ENCODE peak calls at places on chromosomes 6 and 20, in ten cellular contexts. Z is fibroblast of the aortic adventitia, V is mucosa of descending colon, G is cardiac fibroblast, J is lower leg skin, F is body of pancreas, I is ovary, Y is tibial nerve, L is fibroblast of lung, O is ascending aorta. D is an unnamed sample.

GRCh38 chr6:2967936-2968335 is 3.4 kb downstream of the SERPINB6 start:
- DNase-seq in V (no peak), G (no peak), Z (no peak), J (peak), I (no peak), Y (no peak), O (no peak), F (no peak), L (no peak), D (no peak)

GRCh38 chr20:63835031-63835858 is 4.2 kb upstream of the ZBTB46 start:
- DNase-seq in Z (peak), G (peak), F (peak), Y (peak), J (peak), O (peak), V (peak), I (peak), L (peak), D (peak)

GRCh38 chr6:149438855-149439254 is 38.8 kb downstream of the SUMO4 start:
- DNase-seq in I (no peak), F (no peak), L (no peak), O (no peak), V (no peak), Y (no peak), G (no peak), Z (no peak), J (no peak), D (no peak)

GRCh38 chr6:122998403-122998965 is 2.4 kb downstream of the CLVS2 start:
- DNase-seq in G (no peak), I (no peak), J (no peak), F (no peak), V (no peak), L (no peak), O (no peak), Y (no peak), Z (no peak), D (no peak)

GRCh38 chr6:139449611-139450000 is 75.2 kb upstream of the CITED2 start:
- DNase-seq in Z (peak), J (no peak), F (no peak), Y (no peak), O (no peak), V (no peak), I (no peak), G (peak), L (peak), D (peak)

GRCh38 chr6:142605922-142606321 is 304.1 kb downstream of the ADGRG6 start:
- DNase-seq in F (no peak), L (peak), I (no peak), Y (no peak), G (peak), V (no peak), O (no peak), J (no peak), Z (peak), D (peak)

GRCh38 chr6:4660377-4661321 is 115.6 kb upstream of the CDYL start:
- DNase-seq in F (no peak), L (no peak), I (no peak), J (peak), V (no peak), Y (no peak), O (no peak), G (no peak), Z (no peak), D (no peak)

GRCh38 chr6:116393430-116393829 is 22.7 kb downstream of the DSE start:
- DNase-seq in J (no peak), I (no peak), O (no peak), G (no peak), V (no peak), L (no peak), F (no peak), Y (no peak), Z (no peak), D (no peak)

GRCh38 chr20:54619181-54619580 is 143.8 kb downstream of the DOK5 start:
- DNase-seq in O (no peak), G (no peak), Y (no peak), Z (no peak), V (no peak), I (no peak), L (no peak), J (no peak), F (no peak), D (peak)

GRCh38 chr6:154213782-154214181 is 142.8 kb downstream of the IPCEF1 start:
- DNase-seq in Z (no peak), Y (no peak), G (no peak), I (no peak), V (no peak), O (no peak), L (no peak), J (no peak), F (no peak), D (no peak)

GRCh38 chr6:146281963-146282362 is 253.1 kb downstream of the GRM1 start:
- DNase-seq in O (no peak), Y (no peak), Z (no peak), J (no peak), L (no peak), V (no peak), G (no peak), I (no peak), F (no peak), D (no peak)

GRCh38 chr6:166862978-166863530 is 93.3 kb downstream of the RNASET2 start:
- DNase-seq in Z (no peak), O (no peak), I (no peak), J (no peak), V (no peak), L (no peak), G (no peak), Y (no peak), F (no peak), D (no peak)

GRCh38 chr6:100461273-100461919 is 3.3 kb downstream of the SIM1 start:
- DNase-seq in F (no peak), Y (no peak), I (no peak), L (no peak), O (no peak), G (no peak), V (no peak), Z (no peak), J (no peak), D (no peak)

GRCh38 chr6:113858067-113858604 is 991 bp downstream of the MARCKS start:
- DNase-seq in L (peak), O (peak), Z (peak), I (peak), J (peak), V (peak), G (peak), Y (peak), F (peak), D (peak)

GRCh38 chr6:139060332-139060731 is 31.8 kb downstream of the ABRACL start:
- DNase-seq in F (no peak), G (peak), O (no peak), V (no peak), I (no peak), Z (peak), Y (no peak), J (no peak), L (peak), D (peak)

GRCh38 chr20:8431538-8432434 is 299.7 kb downstream of the PLCB1 start:
- DNase-seq in I (peak), F (peak), Y (peak), L (no peak), G (peak), Z (peak), O (no peak), V (peak), J (no peak), D (no peak)
- H3K4me3 ChIP-seq in I (no peak), F (no peak), Y (no peak), L (no peak), G (no peak), Z (no peak), O (no peak), V (no peak), J (no peak), D (no peak)

DNA sequence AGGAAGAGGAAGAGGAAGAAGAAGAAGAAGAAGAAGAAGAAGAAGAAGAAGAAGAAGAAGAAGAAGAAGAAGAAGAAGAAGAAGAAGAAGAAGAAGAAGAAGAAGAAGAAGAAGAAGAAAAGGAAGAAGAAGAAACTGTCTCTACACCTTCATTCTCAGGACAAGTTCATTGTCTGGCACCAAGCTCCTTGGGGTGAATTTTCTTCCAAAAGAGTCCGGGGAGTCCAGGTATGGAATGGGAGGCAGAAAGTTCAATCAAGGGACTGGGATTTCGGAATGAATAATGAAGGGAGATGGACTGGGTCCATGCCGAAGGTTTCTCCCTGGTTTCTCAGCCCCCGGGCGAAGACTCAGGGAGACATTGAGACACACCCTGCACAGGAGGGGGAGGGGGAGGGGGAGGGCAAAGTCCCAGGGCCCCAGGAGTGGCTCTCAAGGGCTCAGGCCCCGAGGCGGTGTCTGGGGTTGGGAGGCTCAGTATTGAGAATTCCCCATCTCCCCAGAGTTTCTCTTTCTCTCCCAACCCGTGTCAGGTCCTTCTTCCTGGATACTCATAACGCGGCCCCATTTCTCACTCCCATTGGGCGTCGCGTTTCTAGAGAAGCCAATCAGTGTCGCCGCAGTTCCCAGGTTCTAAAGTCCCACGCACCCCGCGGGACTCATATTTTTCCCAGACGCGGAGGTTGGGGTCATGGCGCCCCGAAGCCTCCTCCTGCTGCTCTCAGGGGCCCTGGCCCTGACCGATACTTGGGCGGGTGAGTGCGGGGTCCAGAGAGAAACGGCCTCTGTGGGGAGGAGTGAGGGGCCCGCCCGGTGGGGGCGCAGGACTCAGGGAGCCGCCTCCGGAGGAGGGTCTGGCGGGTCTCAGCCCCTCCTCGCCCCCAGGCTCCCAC is at the start of gene HLA-F:
- DNase-seq in I (peak), L (peak), G (peak), F (peak), O (peak), J (peak), V (peak), Z (peak), Y (peak), D (peak)
- TF ChIP-seq CTCF in I (no peak), L (no peak), G (no peak), F (no peak), O (no peak), J (no peak), V (no peak), Z (peak), Y (no peak), D (no peak)

GRCh38 chr6:42726485-42727083 is 4.2 kb upstream of the PRPH2 start:
- DNase-seq in O (peak), L (peak), Z (peak), Y (peak), F (peak), V (peak), J (peak), G (peak), I (peak), D (peak)

GRCh38 chr6:42729731-42730130 is 7.3 kb upstream of the PRPH2 start:
- DNase-seq in F (no peak), I (no peak), O (no peak), V (no peak), L (peak), J (no peak), G (peak), Y (no peak), Z (peak), D (peak)

GRCh38 chr6:42726026-42726425 is 3.6 kb upstream of the PRPH2 start:
- DNase-seq in I (no peak), J (no peak), Y (no peak), Z (no peak), F (no peak), G (no peak), L (peak), O (no peak), V (no peak), D (no peak)

GRCh38 chr6:42727084-42727601 is 4.7 kb upstream of the PRPH2 start:
- DNase-seq in F (no peak), O (no peak), L (peak), V (peak), Z (no peak), G (peak), J (no peak), Y (no peak), I (peak), D (no peak)

GRCh38 chr6:42727627-42728026 is 5.2 kb upstream of the PRPH2 start:
- DNase-seq in G (no peak), J (no peak), F (no peak), Y (no peak), V (peak), O (no peak), I (no peak), Z (no peak), L (peak), D (no peak)
- H3K4me3 ChIP-seq in G (no peak), J (no peak), F (no peak), Y (peak), V (no peak), O (peak), I (peak), Z (no peak), L (peak), D (no peak)

GRCh38 chr20:38434310-38434741 is 802 bp downstream of the SNHG17 start:
- DNase-seq in O (no peak), F (no peak), V (no peak), J (no peak), Z (peak), Y (no peak), I (peak), G (peak), L (peak), D (peak)
- TF ChIP-seq CTCF in O (no peak), F (no peak), V (no peak), J (no peak), Z (no peak), Y (no peak), I (no peak), G (no peak), L (no peak), D (no peak)

DNA sequence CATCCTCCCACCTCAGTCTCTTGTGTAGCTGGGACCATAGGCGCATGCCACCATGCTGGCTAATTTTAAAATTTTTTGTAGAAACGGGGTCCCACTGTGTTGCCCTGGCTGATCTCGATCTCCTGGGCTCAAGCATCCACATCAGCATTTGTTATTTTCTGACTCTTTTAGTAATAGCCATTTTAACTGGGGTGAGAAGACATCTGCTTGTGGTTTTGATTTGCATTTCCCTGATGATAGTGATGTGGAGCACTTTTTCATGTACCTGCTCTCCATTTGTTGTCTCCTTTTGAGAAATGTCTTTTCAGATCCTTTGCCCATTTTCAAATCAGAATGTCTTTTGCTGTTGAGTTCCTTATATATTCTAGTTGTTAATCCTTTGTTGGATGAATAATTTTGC is 22.2 kb upstream of the TULP4 start:
- DNase-seq in L (no peak), V (no peak), F (no peak), J (no peak), I (no peak), G (no peak), O (no peak), Z (no peak), Y (no peak), D (no peak)
- H3K4me3 ChIP-seq in L (no peak), V (no peak), F (no peak), J (no peak), I (no peak), G (no peak), O (no peak), Z (no peak), Y (no peak), D (no peak)

GRCh38 chr20:50886184-50886790 is 45.0 kb downstream of the ADNP start:
- DNase-seq in Z (no peak), V (no peak), O (no peak), F (no peak), L (no peak), Y (no peak), J (peak), G (no peak), I (no peak), D (no peak)

GRCh38 chr20:50883856-50884255 is 47.4 kb downstream of the ADNP start:
- DNase-seq in F (no peak), L (no peak), J (peak), Z (no peak), O (no peak), I (no peak), V (no peak), Y (no peak), G (no peak), D (no peak)

GRCh38 chr20:50879649-50880550 is 51.3 kb downstream of the ADNP start:
- DNase-seq in F (no peak), J (peak), Z (no peak), V (no peak), G (no peak), L (no peak), O (no peak), Y (no peak), I (no peak), D (no peak)

GRCh38 chr20:50885781-50886180 is 45.5 kb downstream of the ADNP start:
- DNase-seq in Z (no peak), G (no peak), I (no peak), L (no peak), V (no peak), O (no peak), Y (no peak), F (no peak), J (peak), D (no peak)

GRCh38 chr20:50885068-50885467 is 46.2 kb downstream of the ADNP start:
- DNase-seq in Z (no peak), V (no peak), G (no peak), L (no peak), O (no peak), Y (no peak), F (no peak), I (no peak), J (peak), D (no peak)
- TF ChIP-seq CTCF in Z (no peak), V (no peak), G (no peak), L (no peak), O (no peak), Y (no peak), F (no peak), I (no peak), J (no peak), D (no peak)

D was measured in epithelial cell of esophagus.